ENCODE peak calls at places on chromosomes 3 and 15, in five cellular contexts. G is GM04504; O is stimulated activated CD4-positive, alpha-beta T cell treated with anti-CD3 and anti-CD28 coated beads, Interleukin-1b, Interleukin-23, amount 100 ng/mL, for 24 hours; L is iris pigment epithelial cell; R is nucleus accumbens. E is an unnamed sample.

GRCh38 chr3:53350652-53351051 is 3.3 kb upstream of the DCP1A start:
- DNase-seq in O (no peak), G (no peak), L (peak), R (no peak), E (no peak)

GRCh38 chr3:1326546-1326945 is 233.7 kb downstream of the CNTN6 start:
- DNase-seq in G (no peak), R (no peak), O (no peak), L (no peak), E (no peak)

GRCh38 chr15:52464478-52464877 is 64.2 kb downstream of the MYO5A start:
- DNase-seq in L (no peak), R (no peak), G (no peak), O (no peak), E (no peak)

GRCh38 chr3:14406762-14407161 is 4.4 kb downstream of the SLC6A6 start:
- DNase-seq in L (no peak), R (no peak), G (no peak), O (no peak), E (no peak)

GRCh38 chr3:81723732-81724313 is 37.6 kb downstream of the GBE1 start:
- DNase-seq in R (no peak), O (no peak), L (peak), G (no peak), E (no peak)

GRCh38 chr3:158912188-158912587 is 110.3 kb downstream of the MFSD1 start:
- DNase-seq in G (no peak), O (no peak), R (no peak), L (no peak), E (no peak)

GRCh38 chr15:25691544-25692430 is 171.3 kb downstream of the ATP10A start:
- DNase-seq in G (no peak), O (no peak), R (peak), L (no peak), E (no peak)

GRCh38 chr15:100879046-100879445 is 585 bp upstream of the ALDH1A3 start:
- DNase-seq in L (no peak), O (no peak), R (no peak), G (no peak), E (no peak)

GRCh38 chr3:12318758-12319621 is 30.1 kb downstream of the PPARG start:
- DNase-seq in G (no peak), L (peak), O (no peak), R (no peak), E (peak)

GRCh38 chr15:63986751-63987341 is 59.4 kb downstream of the DAPK2 start:
- DNase-seq in O (no peak), G (no peak), R (no peak), L (no peak), E (no peak)

GRCh38 chr3:27166888-27167287 is 202.3 kb downstream of the NEK10 start:
- DNase-seq in L (peak), R (no peak), G (peak), O (no peak), E (peak)

GRCh38 chr15:34665498-34666116 is 82.2 kb upstream of the GOLGA8B start:
- DNase-seq in G (no peak), O (no peak), R (no peak), L (no peak), E (no peak)

GRCh38 chr3:191235331-191236314 is 36.6 kb downstream of the OSTN start:
- DNase-seq in R (no peak), O (no peak), G (no peak), L (peak), E (peak)

GRCh38 chr3:148084931-148085330 is 612.8 kb upstream of the AGTR1 start:
- DNase-seq in R (no peak), O (no peak), G (no peak), L (no peak), E (no peak)

GRCh38 chr3:51778554-51778953 is 483 bp downstream of the IQCF6 start:
- DNase-seq in L (no peak), O (no peak), R (no peak), G (no peak), E (no peak)

GRCh38 chr3:185693985-185694675 is 108.0 kb downstream of the SENP2 start:
- DNase-seq in O (no peak), R (no peak), G (peak), L (peak), E (no peak)

GRCh38 chr15:28961391-28961790 is 75.6 kb downstream of the APBA2 start:
- DNase-seq in R (no peak), O (no peak), G (no peak), L (no peak), E (no peak)

GRCh38 chr3:152061296-152061695 is 187.9 kb downstream of the SUCNR1 start:
- DNase-seq in G (no peak), R (no peak), O (no peak), L (no peak), E (no peak)

GRCh38 chr3:183428140-183429023 is at the start of gene MCF2L2:
- DNase-seq in L (peak), G (no peak), O (peak), R (peak), E (peak)

GRCh38 chr3:180804871-180805430 is 107.5 kb upstream of the FXR1 start:
- DNase-seq in R (peak), G (no peak), L (peak), O (no peak), E (no peak)

GRCh38 chr3:131421957-131422498 is 40.5 kb downstream of the NUDT16 start:
- DNase-seq in G (no peak), L (no peak), O (no peak), R (no peak), E (no peak)

GRCh38 chr15:76377217-76377616 is 40.6 kb downstream of the ISL2 start:
- DNase-seq in R (no peak), G (no peak), L (no peak), O (no peak), E (no peak)

GRCh38 chr3:184513276-184514150 is 48.1 kb upstream of the EPHB3 start:
- DNase-seq in O (peak), G (peak), L (peak), R (peak), E (peak)

GRCh38 chr3:30600572-30600971 is 5.8 kb upstream of the TGFBR2 start:
- DNase-seq in O (no peak), L (no peak), R (no peak), G (no peak), E (no peak)

GRCh38 chr3:3800076-3800448 is 831 bp downstream of the LRRN1 start:
- DNase-seq in L (no peak), O (no peak), R (no peak), G (no peak), E (no peak)

GRCh38 chr3:185402561-185402960 is 39.6 kb downstream of the MAP3K13 start:
- DNase-seq in O (no peak), R (no peak), G (no peak), L (peak), E (peak)

GRCh38 chr15:39487180-39487735 is 93.6 kb upstream of the THBS1 start:
- DNase-seq in G (no peak), R (no peak), O (no peak), L (no peak), E (no peak)

GRCh38 chr3:138638641-138639040 is 30.1 kb downstream of the FAIM start:
- DNase-seq in L (no peak), R (no peak), G (no peak), O (no peak), E (no peak)

GRCh38 chr3:116579843-116580242 is 129.7 kb upstream of the TUSC7 start:
- DNase-seq in L (peak), R (no peak), G (no peak), O (no peak), E (no peak)

GRCh38 chr3:195739561-195740111 is 18.9 kb downstream of the MUC20 start:
- DNase-seq in L (no peak), R (no peak), G (no peak), O (no peak), E (no peak)

GRCh38 chr3:10263549-10264363 is 15.5 kb downstream of the TATDN2 start:
- DNase-seq in L (peak), O (peak), R (no peak), G (no peak), E (peak)

GRCh38 chr3:147680820-147681488 is 271.8 kb downstream of the ZIC1 start:
- DNase-seq in L (no peak), R (no peak), G (no peak), O (no peak), E (no peak)

GRCh38 chr3:135487261-135487660 is 478.3 kb upstream of the PPP2R3A start:
- DNase-seq in O (no peak), L (no peak), R (peak), G (no peak), E (no peak)

GRCh38 chr3:3851621-3852323 is 52.5 kb downstream of the LRRN1 start:
- DNase-seq in L (no peak), O (no peak), G (no peak), R (no peak), E (no peak)

GRCh38 chr15:76987276-76987675 is 7.7 kb upstream of the PSTPIP1 start:
- DNase-seq in R (no peak), O (no peak), G (no peak), L (no peak), E (no peak)

GRCh38 chr3:82927309-82928253 is 1166.1 kb upstream of the GBE1 start:
- DNase-seq in O (no peak), R (no peak), G (no peak), L (no peak), E (no peak)

GRCh38 chr3:189573004-189573403 is 58.2 kb upstream of the TP63 start:
- DNase-seq in L (no peak), O (no peak), R (no peak), G (no peak), E (no peak)

E was measured in NCI-H226.